ENCODE peak calls at places on chromosome 22, in five cellular contexts. L is GM23248; I is stimulated activated naive CD8-positive, alpha-beta T cell treated with anti-CD3 and anti-CD28 coated beads, Interleukin-15, Interleukin-2, amounts not matched to agents 100 U/mL and 50 U/mL, for 24 hours; G is NCI-H1092 treated with DMSO at 0.1 percent for 48 hours; Y is activated CD4-positive, CD25-positive, alpha-beta regulatory T cell treated with anti-CD3 and anti-CD28 coated beads, Interleukin-2, amount 50 U/mL, for 16 hours. M is an unnamed sample.

GRCh38 chr22:20648306-20648903 is 125.5 kb upstream of the SERPIND1 start:
- DNase-seq in L (no peak), I (no peak), G (no peak), Y (no peak), M (no peak)

GRCh38 chr22:19419464-19420178 is 11.9 kb downstream of the HIRA start:
- DNase-seq in L (no peak), I (peak), G (no peak), Y (no peak), M (no peak)

GRCh38 chr22:38831166-38831945 is 12.5 kb downstream of the NPTXR start:
- DNase-seq in L (peak), I (no peak), G (no peak), Y (no peak), M (no peak)

GRCh38 chr22:17588606-17589005 is 25.3 kb downstream of the SLC25A18 start:
- DNase-seq in L (no peak), I (no peak), G (no peak), Y (no peak), M (no peak)

GRCh38 chr22:27311666-27312566 is 489.6 kb downstream of the MN1 start:
- DNase-seq in L (no peak), I (no peak), G (no peak), Y (no peak), M (no peak)

GRCh38 chr22:46079861-46080821 is 70.2 kb upstream of the PPARA start:
- DNase-seq in L (peak), I (no peak), G (no peak), Y (no peak), M (no peak)

GRCh38 chr22:44870021-44870420 is 117.6 kb downstream of the ARHGAP8 start:
- DNase-seq in L (peak), I (no peak), G (no peak), Y (no peak), M (no peak)

GRCh38 chr22:29315286-29316195 is at the start of gene RASL10A:
- DNase-seq in L (peak), I (no peak), G (no peak), Y (no peak), M (no peak)

GRCh38 chr22:27088026-27088425 is 430.6 kb downstream of the MIAT start:
- DNase-seq in L (peak), I (no peak), G (no peak), Y (no peak), M (no peak)

GRCh38 chr22:32413715-32414114 is 1.7 kb upstream of the RTCB start:
- DNase-seq in L (peak), I (no peak), G (peak), Y (no peak), M (no peak)

GRCh38 chr22:17777005-17777716 is 2.9 kb upstream of the BID start:
- DNase-seq in L (no peak), I (peak), G (no peak), Y (peak), M (no peak)

GRCh38 chr22:38612217-38613006 is 42.4 kb upstream of the DMC1 start:
- DNase-seq in L (no peak), I (no peak), G (no peak), Y (no peak), M (no peak)

GRCh38 chr22:29427176-29427760 is 11.1 kb upstream of the RFPL1 start:
- DNase-seq in L (peak), I (no peak), G (no peak), Y (no peak), M (no peak)

GRCh38 chr22:29305836-29306174 is 645 bp upstream of the GAS2L1 start:
- DNase-seq in L (no peak), I (no peak), G (no peak), Y (no peak), M (no peak)

GRCh38 chr22:42714768-42715430 is 5.8 kb downstream of the A4GALT start:
- DNase-seq in L (peak), I (no peak), G (no peak), Y (no peak), M (no peak)

GRCh38 chr22:50285568-50286229 is 15.5 kb upstream of the MAPK11 start:
- DNase-seq in L (no peak), I (no peak), G (no peak), Y (no peak), M (no peak)